ENCODE peak calls at places on chromosomes 6 and 20, in six cellular contexts. One of them, this sample, is unnamed.
A peak's percentile ranks its signal among the peaks of the same experiment; 100 is the strongest.

GRCh38 chr6:6751197-6751596 is 162.7 kb downstream of the LY86 start:
- DNase-seq in stimulated activated naive CD8-positive, alpha-beta T cell treated with anti-CD3 and anti-CD28 coated beads, Interleukin-15, Interleukin-2, amounts not matched to agents 100 U/mL and 50 U/mL, for 24 hours: no peak
- DNase-seq in ecto neural progenitor cell: no peak
- DNase-seq in NCI-H510A: no peak
- DNase-seq in ACHN: no peak
- DNase-seq in NCI-H524: no peak
- DNase-seq in this sample: no peak

GRCh38 chr6:167683028-167683862 is 143.5 kb upstream of the AFDN start:
- DNase-seq in stimulated activated naive CD8-positive, alpha-beta T cell treated with anti-CD3 and anti-CD28 coated beads, Interleukin-15, Interleukin-2, amounts not matched to agents 100 U/mL and 50 U/mL, for 24 hours: no peak
- DNase-seq in ecto neural progenitor cell: peak; percentile 39
- DNase-seq in NCI-H510A: no peak
- DNase-seq in ACHN: peak; percentile 27
- DNase-seq in NCI-H524: no peak
- DNase-seq in this sample: no peak

GRCh38 chr6:99568103-99568933 is at the start of gene CCNC:
- DNase-seq in stimulated activated naive CD8-positive, alpha-beta T cell treated with anti-CD3 and anti-CD28 coated beads, Interleukin-15, Interleukin-2, amounts not matched to agents 100 U/mL and 50 U/mL, for 24 hours: peak; percentile 93
- DNase-seq in ecto neural progenitor cell: peak; percentile 96
- DNase-seq in NCI-H510A: peak; percentile 82
- DNase-seq in ACHN: peak; percentile 97
- DNase-seq in NCI-H524: peak; percentile 95
- DNase-seq in this sample: peak; percentile 91

GRCh38 chr20:19310541-19310940 is 98.1 kb downstream of the SLC24A3 start:
- DNase-seq in stimulated activated naive CD8-positive, alpha-beta T cell treated with anti-CD3 and anti-CD28 coated beads, Interleukin-15, Interleukin-2, amounts not matched to agents 100 U/mL and 50 U/mL, for 24 hours: no peak
- DNase-seq in ecto neural progenitor cell: no peak
- DNase-seq in NCI-H510A: no peak
- DNase-seq in ACHN: no peak
- DNase-seq in NCI-H524: no peak
- DNase-seq in this sample: no peak

GRCh38 chr6:43838276-43839036 is 68.4 kb downstream of the VEGFA start:
- DNase-seq in stimulated activated naive CD8-positive, alpha-beta T cell treated with anti-CD3 and anti-CD28 coated beads, Interleukin-15, Interleukin-2, amounts not matched to agents 100 U/mL and 50 U/mL, for 24 hours: no peak
- DNase-seq in ecto neural progenitor cell: peak; percentile 74
- DNase-seq in NCI-H510A: no peak
- DNase-seq in ACHN: peak; percentile 56
- DNase-seq in NCI-H524: no peak
- DNase-seq in this sample: no peak

GRCh38 chr6:31525932-31526591 is 2.7 kb upstream of the MCCD1 start:
- DNase-seq in stimulated activated naive CD8-positive, alpha-beta T cell treated with anti-CD3 and anti-CD28 coated beads, Interleukin-15, Interleukin-2, amounts not matched to agents 100 U/mL and 50 U/mL, for 24 hours: no peak
- DNase-seq in ecto neural progenitor cell: no peak
- DNase-seq in NCI-H510A: no peak
- DNase-seq in ACHN: no peak
- DNase-seq in NCI-H524: no peak
- DNase-seq in this sample: no peak

GRCh38 chr20:48447456-48447855 is 380.3 kb downstream of the PREX1 start:
- DNase-seq in stimulated activated naive CD8-positive, alpha-beta T cell treated with anti-CD3 and anti-CD28 coated beads, Interleukin-15, Interleukin-2, amounts not matched to agents 100 U/mL and 50 U/mL, for 24 hours: no peak
- DNase-seq in ecto neural progenitor cell: no peak
- DNase-seq in NCI-H510A: no peak
- DNase-seq in ACHN: no peak
- DNase-seq in NCI-H524: no peak
- DNase-seq in this sample: no peak

GRCh38 chr6:4511626-4512010 is 264.6 kb upstream of the CDYL start:
- DNase-seq in stimulated activated naive CD8-positive, alpha-beta T cell treated with anti-CD3 and anti-CD28 coated beads, Interleukin-15, Interleukin-2, amounts not matched to agents 100 U/mL and 50 U/mL, for 24 hours: no peak
- DNase-seq in ecto neural progenitor cell: no peak
- DNase-seq in NCI-H510A: no peak
- DNase-seq in ACHN: no peak
- DNase-seq in NCI-H524: no peak
- DNase-seq in this sample: no peak

GRCh38 chr20:20743511-20744169 is 31.2 kb upstream of the RALGAPA2 start:
- DNase-seq in stimulated activated naive CD8-positive, alpha-beta T cell treated with anti-CD3 and anti-CD28 coated beads, Interleukin-15, Interleukin-2, amounts not matched to agents 100 U/mL and 50 U/mL, for 24 hours: no peak
- DNase-seq in ecto neural progenitor cell: peak; percentile 64
- DNase-seq in NCI-H510A: peak; percentile 70
- DNase-seq in ACHN: no peak
- DNase-seq in NCI-H524: no peak
- DNase-seq in this sample: peak; percentile 58

GRCh38 chr6:126824226-126824625 is 294.2 kb upstream of the RSPO3 start:
- DNase-seq in stimulated activated naive CD8-positive, alpha-beta T cell treated with anti-CD3 and anti-CD28 coated beads, Interleukin-15, Interleukin-2, amounts not matched to agents 100 U/mL and 50 U/mL, for 24 hours: no peak
- DNase-seq in ecto neural progenitor cell: no peak
- DNase-seq in NCI-H510A: no peak
- DNase-seq in ACHN: no peak
- DNase-seq in NCI-H524: no peak
- DNase-seq in this sample: no peak

GRCh38 chr6:161498359-161498758 is 224.5 kb upstream of the AGPAT4 start:
- DNase-seq in stimulated activated naive CD8-positive, alpha-beta T cell treated with anti-CD3 and anti-CD28 coated beads, Interleukin-15, Interleukin-2, amounts not matched to agents 100 U/mL and 50 U/mL, for 24 hours: no peak
- DNase-seq in ecto neural progenitor cell: peak; percentile 65
- DNase-seq in NCI-H510A: no peak
- DNase-seq in ACHN: peak; percentile 7
- DNase-seq in NCI-H524: peak; percentile 77
- DNase-seq in this sample: peak; percentile 59

GRCh38 chr6:129686941-129687627 is 22.9 kb downstream of the ARHGAP18 start:
- DNase-seq in stimulated activated naive CD8-positive, alpha-beta T cell treated with anti-CD3 and anti-CD28 coated beads, Interleukin-15, Interleukin-2, amounts not matched to agents 100 U/mL and 50 U/mL, for 24 hours: peak; percentile 36
- DNase-seq in ecto neural progenitor cell: no peak
- DNase-seq in NCI-H510A: no peak
- DNase-seq in ACHN: no peak
- DNase-seq in NCI-H524: no peak
- DNase-seq in this sample: no peak

GRCh38 chr6:123288649-123289048 is 292.6 kb downstream of the CLVS2 start:
- DNase-seq in stimulated activated naive CD8-positive, alpha-beta T cell treated with anti-CD3 and anti-CD28 coated beads, Interleukin-15, Interleukin-2, amounts not matched to agents 100 U/mL and 50 U/mL, for 24 hours: no peak
- DNase-seq in ecto neural progenitor cell: no peak
- DNase-seq in NCI-H510A: no peak
- DNase-seq in ACHN: no peak
- DNase-seq in NCI-H524: no peak
- DNase-seq in this sample: no peak

GRCh38 chr6:109008537-109008950 is 86.1 kb downstream of the SESN1 start:
- DNase-seq in stimulated activated naive CD8-positive, alpha-beta T cell treated with anti-CD3 and anti-CD28 coated beads, Interleukin-15, Interleukin-2, amounts not matched to agents 100 U/mL and 50 U/mL, for 24 hours: no peak
- DNase-seq in ecto neural progenitor cell: no peak
- DNase-seq in NCI-H510A: no peak
- DNase-seq in ACHN: peak; percentile 43
- DNase-seq in NCI-H524: no peak
- DNase-seq in this sample: no peak

GRCh38 chr20:36440370-36441026 is 100.8 kb upstream of the MYL9 start:
- DNase-seq in stimulated activated naive CD8-positive, alpha-beta T cell treated with anti-CD3 and anti-CD28 coated beads, Interleukin-15, Interleukin-2, amounts not matched to agents 100 U/mL and 50 U/mL, for 24 hours: no peak
- DNase-seq in ecto neural progenitor cell: no peak
- DNase-seq in NCI-H510A: no peak
- DNase-seq in ACHN: no peak
- DNase-seq in NCI-H524: no peak
- DNase-seq in this sample: no peak

GRCh38 chr6:106973018-106973840 is 1.3 kb downstream of the CD24 start:
- DNase-seq in stimulated activated naive CD8-positive, alpha-beta T cell treated with anti-CD3 and anti-CD28 coated beads, Interleukin-15, Interleukin-2, amounts not matched to agents 100 U/mL and 50 U/mL, for 24 hours: peak; percentile 5
- DNase-seq in ecto neural progenitor cell: peak; percentile 71
- DNase-seq in NCI-H510A: peak; percentile 11
- DNase-seq in ACHN: peak; percentile 25
- DNase-seq in NCI-H524: no peak
- DNase-seq in this sample: peak; percentile 37

GRCh38 chr20:48789185-48789668 is 38.6 kb downstream of the PREX1 start:
- DNase-seq in stimulated activated naive CD8-positive, alpha-beta T cell treated with anti-CD3 and anti-CD28 coated beads, Interleukin-15, Interleukin-2, amounts not matched to agents 100 U/mL and 50 U/mL, for 24 hours: no peak
- DNase-seq in ecto neural progenitor cell: no peak
- DNase-seq in NCI-H510A: no peak
- DNase-seq in ACHN: no peak
- DNase-seq in NCI-H524: no peak
- DNase-seq in this sample: no peak

GRCh38 chr6:34063641-34064040 is 82.2 kb downstream of the GRM4 start:
- DNase-seq in stimulated activated naive CD8-positive, alpha-beta T cell treated with anti-CD3 and anti-CD28 coated beads, Interleukin-15, Interleukin-2, amounts not matched to agents 100 U/mL and 50 U/mL, for 24 hours: no peak
- DNase-seq in ecto neural progenitor cell: no peak
- DNase-seq in NCI-H510A: no peak
- DNase-seq in ACHN: no peak
- DNase-seq in NCI-H524: peak; percentile 96
- DNase-seq in this sample: no peak

GRCh38 chr20:50111120-50111828 is 1.7 kb downstream of the UBE2V1 start:
- DNase-seq in stimulated activated naive CD8-positive, alpha-beta T cell treated with anti-CD3 and anti-CD28 coated beads, Interleukin-15, Interleukin-2, amounts not matched to agents 100 U/mL and 50 U/mL, for 24 hours: peak; percentile 62
- DNase-seq in ecto neural progenitor cell: no peak
- DNase-seq in NCI-H510A: no peak
- DNase-seq in ACHN: no peak
- DNase-seq in NCI-H524: no peak
- DNase-seq in this sample: no peak

GRCh38 chr6:116572162-116572561 is 858 bp downstream of the RWDD1 start:
- DNase-seq in stimulated activated naive CD8-positive, alpha-beta T cell treated with anti-CD3 and anti-CD28 coated beads, Interleukin-15, Interleukin-2, amounts not matched to agents 100 U/mL and 50 U/mL, for 24 hours: peak; percentile 29
- DNase-seq in ecto neural progenitor cell: no peak
- DNase-seq in NCI-H510A: no peak
- DNase-seq in ACHN: peak; percentile 48
- DNase-seq in NCI-H524: peak; percentile 11
- DNase-seq in this sample: no peak

GRCh38 chr6:157966990-157967389 is 14.7 kb upstream of the SYNJ2 start:
- DNase-seq in stimulated activated naive CD8-positive, alpha-beta T cell treated with anti-CD3 and anti-CD28 coated beads, Interleukin-15, Interleukin-2, amounts not matched to agents 100 U/mL and 50 U/mL, for 24 hours: no peak
- DNase-seq in ecto neural progenitor cell: peak; percentile 43
- DNase-seq in NCI-H510A: no peak
- DNase-seq in ACHN: no peak
- DNase-seq in NCI-H524: no peak
- DNase-seq in this sample: no peak

GRCh38 chr6:154410619-154411044 is 54.0 kb upstream of the IPCEF1 start:
- DNase-seq in stimulated activated naive CD8-positive, alpha-beta T cell treated with anti-CD3 and anti-CD28 coated beads, Interleukin-15, Interleukin-2, amounts not matched to agents 100 U/mL and 50 U/mL, for 24 hours: peak; percentile 13
- DNase-seq in ecto neural progenitor cell: no peak
- DNase-seq in NCI-H510A: no peak
- DNase-seq in ACHN: peak; percentile 97
- DNase-seq in NCI-H524: no peak
- DNase-seq in this sample: no peak

GRCh38 chr6:161010418-161010817 is 18.8 kb downstream of the MAP3K4 start:
- DNase-seq in stimulated activated naive CD8-positive, alpha-beta T cell treated with anti-CD3 and anti-CD28 coated beads, Interleukin-15, Interleukin-2, amounts not matched to agents 100 U/mL and 50 U/mL, for 24 hours: no peak
- DNase-seq in ecto neural progenitor cell: no peak
- DNase-seq in NCI-H510A: no peak
- DNase-seq in ACHN: no peak
- DNase-seq in NCI-H524: no peak
- DNase-seq in this sample: no peak

GRCh38 chr6:113281014-113281810 is 575.9 kb upstream of the MARCKS start:
- DNase-seq in stimulated activated naive CD8-positive, alpha-beta T cell treated with anti-CD3 and anti-CD28 coated beads, Interleukin-15, Interleukin-2, amounts not matched to agents 100 U/mL and 50 U/mL, for 24 hours: no peak
- DNase-seq in ecto neural progenitor cell: no peak
- DNase-seq in NCI-H510A: no peak
- DNase-seq in ACHN: no peak
- DNase-seq in NCI-H524: no peak
- DNase-seq in this sample: no peak

GRCh38 chr6:152124432-152125074 is 317.1 kb downstream of the ESR1 start:
- DNase-seq in stimulated activated naive CD8-positive, alpha-beta T cell treated with anti-CD3 and anti-CD28 coated beads, Interleukin-15, Interleukin-2, amounts not matched to agents 100 U/mL and 50 U/mL, for 24 hours: no peak
- DNase-seq in ecto neural progenitor cell: no peak
- DNase-seq in NCI-H510A: no peak
- DNase-seq in ACHN: peak; percentile 60
- DNase-seq in NCI-H524: peak; percentile 18
- DNase-seq in this sample: peak; percentile 20

GRCh38 chr6:44064089-44064947 is 62.9 kb downstream of the MRPL14 start:
- DNase-seq in stimulated activated naive CD8-positive, alpha-beta T cell treated with anti-CD3 and anti-CD28 coated beads, Interleukin-15, Interleukin-2, amounts not matched to agents 100 U/mL and 50 U/mL, for 24 hours: peak; percentile 60
- DNase-seq in ecto neural progenitor cell: no peak
- DNase-seq in NCI-H510A: no peak
- DNase-seq in ACHN: peak; percentile 71
- DNase-seq in NCI-H524: no peak
- DNase-seq in this sample: no peak

GRCh38 chr6:16676978-16677377 is 84.3 kb downstream of the ATXN1 start:
- DNase-seq in stimulated activated naive CD8-positive, alpha-beta T cell treated with anti-CD3 and anti-CD28 coated beads, Interleukin-15, Interleukin-2, amounts not matched to agents 100 U/mL and 50 U/mL, for 24 hours: no peak
- DNase-seq in ecto neural progenitor cell: no peak
- DNase-seq in NCI-H510A: no peak
- DNase-seq in ACHN: no peak
- DNase-seq in NCI-H524: no peak
- DNase-seq in this sample: no peak

GRCh38 chr20:63578224-63579016 is 4.4 kb upstream of the HELZ2 start:
- DNase-seq in stimulated activated naive CD8-positive, alpha-beta T cell treated with anti-CD3 and anti-CD28 coated beads, Interleukin-15, Interleukin-2, amounts not matched to agents 100 U/mL and 50 U/mL, for 24 hours: no peak
- DNase-seq in ecto neural progenitor cell: no peak
- DNase-seq in NCI-H510A: no peak
- DNase-seq in ACHN: no peak
- DNase-seq in NCI-H524: peak; percentile 25
- DNase-seq in this sample: no peak

GRCh38 chr6:24536466-24536865 is 41.7 kb downstream of the ALDH5A1 start:
- DNase-seq in stimulated activated naive CD8-positive, alpha-beta T cell treated with anti-CD3 and anti-CD28 coated beads, Interleukin-15, Interleukin-2, amounts not matched to agents 100 U/mL and 50 U/mL, for 24 hours: no peak
- DNase-seq in ecto neural progenitor cell: no peak
- DNase-seq in NCI-H510A: no peak
- DNase-seq in ACHN: no peak
- DNase-seq in NCI-H524: no peak
- DNase-seq in this sample: no peak

This sample was measured in neuronal stem cell.